ENCODE peak calls at places on chromosomes 13 and 19, in seven cellular contexts. W is left ventricle myocardium inferior; L is CD4-positive, alpha-beta T cell; A is fibroblast of lung; X is nephron progenitor cell; H is AG04450; I is GM20000. P is an unnamed sample.

GRCh38 chr13:39942901-39943273 is 287.4 kb downstream of the COG6 start:
- DNase-seq in W (peak), L (peak), A (peak), X (peak), H (peak), I (peak), P (peak)

GRCh38 chr13:99859178-99860177 is 112.1 kb downstream of the ZIC5 start:
- DNase-seq in W (no peak), L (no peak), A (no peak), X (no peak), H (no peak), I (peak), P (no peak)

GRCh38 chr13:62038214-62038613 is 622.6 kb upstream of the PCDH20 start:
- DNase-seq in W (no peak), L (no peak), A (peak), X (no peak), H (no peak), I (no peak), P (no peak)

GRCh38 chr13:102724923-102725322 is 30.1 kb upstream of the METTL21C start:
- DNase-seq in W (no peak), L (no peak), A (peak), X (no peak), H (no peak), I (peak), P (peak)

GRCh38 chr19:55464039-55464668 is 397 bp downstream of the C19orf85 start:
- DNase-seq in W (no peak), L (no peak), A (no peak), X (no peak), H (no peak), I (no peak), P (no peak)

GRCh38 chr13:98664047-98664446 is 87.1 kb upstream of the STK24 start:
- DNase-seq in W (no peak), L (no peak), A (peak), X (no peak), H (no peak), I (no peak), P (peak)

GRCh38 chr13:72458701-72459100 is 268.7 kb downstream of the MZT1 start:
- DNase-seq in W (no peak), L (no peak), A (peak), X (no peak), H (no peak), I (no peak), P (peak)

GRCh38 chr13:88887045-88887662 is 1216.0 kb downstream of the SLITRK5 start:
- DNase-seq in W (no peak), L (no peak), A (no peak), X (no peak), H (no peak), I (no peak), P (no peak)

GRCh38 chr13:50126378-50127016 is 111.3 kb downstream of the KCNRG start:
- DNase-seq in W (no peak), L (no peak), A (peak), X (peak), H (no peak), I (peak), P (peak)

GRCh38 chr19:11373166-11373884 is 1.1 kb upstream of the SWSAP1 start:
- DNase-seq in W (no peak), L (no peak), A (no peak), X (peak), H (no peak), I (no peak), P (peak)

GRCh38 chr19:8446055-8446709 is 1.4 kb downstream of the HNRNPM start:
- DNase-seq in W (no peak), L (no peak), A (no peak), X (no peak), H (no peak), I (no peak), P (no peak)

GRCh38 chr19:23318143-23318542 is 67.9 kb upstream of the ZNF724 start:
- DNase-seq in W (no peak), L (no peak), A (no peak), X (no peak), H (no peak), I (no peak), P (peak)

GRCh38 chr19:955803-956746 is 28.1 kb upstream of the WDR18 start:
- DNase-seq in W (no peak), L (no peak), A (no peak), X (peak), H (no peak), I (no peak), P (no peak)

DNA sequence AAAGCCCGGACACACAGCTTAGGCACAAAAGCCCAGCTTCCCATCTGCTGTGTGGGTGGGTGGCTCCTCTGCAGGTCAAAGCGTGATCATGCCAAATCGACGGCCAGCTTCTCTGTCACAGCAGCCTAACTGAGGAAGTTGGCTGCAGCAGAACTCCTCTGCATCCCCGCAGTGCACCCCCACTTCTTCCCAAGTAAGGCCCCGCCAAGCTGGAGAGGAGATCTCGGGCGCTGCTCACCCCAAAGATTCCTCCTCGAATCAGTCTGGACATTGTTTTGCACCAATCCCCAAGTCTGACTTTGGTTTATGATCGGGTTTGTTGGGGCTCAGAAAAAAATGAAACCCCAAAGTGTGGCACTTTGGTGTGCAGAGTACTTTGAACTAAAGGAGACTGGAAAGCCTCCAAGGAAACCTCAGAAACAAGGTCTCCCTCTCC is 19.7 kb upstream of the CPB2 start:
- DNase-seq in W (no peak), L (no peak), A (no peak), X (no peak), H (no peak), I (peak), P (no peak)
- TF ChIP-seq CTCF in W (no peak), L (no peak), A (no peak), X (no peak), H (no peak), I (no peak), P (no peak)

GRCh38 chr13:34545461-34545860 is 396.6 kb upstream of the NBEA start:
- DNase-seq in W (no peak), L (no peak), A (no peak), X (no peak), H (no peak), I (no peak), P (peak)

GRCh38 chr13:34547929-34548328 is 394.1 kb upstream of the NBEA start:
- DNase-seq in W (no peak), L (no peak), A (no peak), X (no peak), H (no peak), I (no peak), P (no peak)

GRCh38 chr13:34546841-34547240 is 395.2 kb upstream of the NBEA start:
- DNase-seq in W (no peak), L (no peak), A (no peak), X (no peak), H (no peak), I (no peak), P (no peak)

GRCh38 chr13:34542321-34542720 is 399.7 kb upstream of the NBEA start:
- DNase-seq in W (no peak), L (no peak), A (no peak), X (no peak), H (no peak), I (no peak), P (peak)

DNA sequence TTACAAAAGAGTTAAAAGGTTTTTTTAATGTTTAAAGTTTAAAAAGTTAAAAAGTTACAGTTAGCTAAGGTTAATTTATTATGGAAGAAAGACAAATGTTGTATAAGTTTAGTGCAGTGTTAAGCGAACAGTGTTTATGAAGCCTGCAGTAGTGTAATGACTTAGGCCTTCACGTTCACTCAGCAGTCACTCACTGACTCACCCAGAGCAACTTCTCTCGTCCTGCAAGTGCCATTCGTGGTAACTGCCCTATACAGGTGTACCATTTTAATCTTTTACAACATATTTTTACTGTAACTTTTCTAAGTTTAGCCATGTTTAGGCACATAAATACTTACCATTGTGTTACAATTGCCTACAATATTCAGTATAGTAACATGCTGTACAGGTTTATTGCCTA is 398.2 kb upstream of the NBEA start:
- DNase-seq in W (no peak), L (no peak), A (no peak), X (no peak), H (no peak), I (no peak), P (peak)
- TF ChIP-seq CTCF in W (no peak), L (no peak), A (no peak), X (no peak), H (no peak), I (no peak), P (no peak)

GRCh38 chr13:110716235-110716505 is 2.7 kb downstream of the ING1 start:
- DNase-seq in W (no peak), L (no peak), A (peak), X (no peak), H (no peak), I (no peak), P (no peak)

GRCh38 chr13:110713981-110714797 is 689 bp downstream of the ING1 start:
- DNase-seq in W (peak), L (peak), A (peak), X (peak), H (no peak), I (peak), P (peak)

GRCh38 chr13:110713642-110713952 is at the start of gene ING1:
- DNase-seq in W (peak), L (no peak), A (no peak), X (no peak), H (no peak), I (no peak), P (no peak)

GRCh38 chr13:110715395-110716234 is 2.1 kb downstream of the ING1 start:
- DNase-seq in W (peak), L (peak), A (peak), X (peak), H (peak), I (peak), P (peak)

GRCh38 chr13:110714798-110715394 is 1.4 kb downstream of the ING1 start:
- DNase-seq in W (peak), L (peak), A (peak), X (peak), H (no peak), I (no peak), P (peak)
- TF ChIP-seq CTCF in W (no peak), L (no peak), A (peak), X (no peak), H (no peak), I (no peak), P (no peak)

GRCh38 chr13:84230568-84230967 is 348.3 kb upstream of the SLITRK1 start:
- DNase-seq in W (no peak), L (no peak), A (no peak), X (no peak), H (no peak), I (no peak), P (no peak)
- TF ChIP-seq CTCF in W (no peak), L (no peak), A (no peak), X (no peak), H (no peak), I (no peak), P (no peak)

GRCh38 chr19:45817010-45817724 is 2.1 kb upstream of the RSPH6A start:
- DNase-seq in W (peak), L (peak), A (peak), X (peak), H (peak), I (peak), P (peak)
- TF ChIP-seq CTCF in W (peak), L (peak), A (peak), X (peak), H (peak), I (peak), P (peak)

GRCh38 chr19:16025108-16026101 is 50.9 kb upstream of the TPM4 start:
- DNase-seq in W (no peak), L (no peak), A (peak), X (no peak), H (peak), I (no peak), P (peak)
- TF ChIP-seq CTCF in W (peak), L (no peak), A (peak), X (no peak), H (peak), I (no peak), P (peak)

P was measured in bronchial epithelial cell.